ENCODE peak calls at places on chromosome 20, in nine cellular contexts. One of them, this sample, is unnamed.

GRCh38 chr20:33387177-33387576 is 14.1 kb downstream of the CDK5RAP1 start:
- DNase-seq in Kasumi-1: no peak
- DNase-seq in foreskin fibroblast: no peak
- DNase-seq in NAMALWA: no peak
- DNase-seq in non-pigmented ciliary epithelial cell: no peak
- DNase-seq in HCT116: no peak
- DNase-seq in H4: peak; percentile 52
- DNase-seq in GM13976: no peak
- DNase-seq in GM18507: no peak
- DNase-seq in this sample: no peak

GRCh38 chr20:50992733-50993457 is 30.0 kb downstream of the KCNG1 start:
- DNase-seq in Kasumi-1: peak; percentile 37
- DNase-seq in foreskin fibroblast: no peak
- DNase-seq in NAMALWA: peak; percentile 99
- DNase-seq in non-pigmented ciliary epithelial cell: peak; percentile 48
- DNase-seq in HCT116: peak; percentile 93
- DNase-seq in H4: peak; percentile 96
- DNase-seq in GM13976: peak; percentile 65
- DNase-seq in GM18507: peak; percentile 46
- DNase-seq in this sample: peak; percentile 30

GRCh38 chr20:2879148-2879547 is 5.9 kb downstream of the PTPRA start:
- DNase-seq in Kasumi-1: no peak
- DNase-seq in foreskin fibroblast: peak; percentile 87
- DNase-seq in NAMALWA: no peak
- DNase-seq in non-pigmented ciliary epithelial cell: peak; percentile 60
- DNase-seq in HCT116: no peak
- DNase-seq in H4: no peak
- DNase-seq in GM13976: no peak
- DNase-seq in GM18507: no peak
- DNase-seq in this sample: no peak

GRCh38 chr20:617934-618690 is 8.0 kb upstream of the TCF15 start:
- DNase-seq in Kasumi-1: no peak
- DNase-seq in foreskin fibroblast: no peak
- DNase-seq in NAMALWA: no peak
- DNase-seq in non-pigmented ciliary epithelial cell: no peak
- DNase-seq in HCT116: no peak
- DNase-seq in H4: no peak
- DNase-seq in GM13976: no peak
- DNase-seq in GM18507: no peak
- DNase-seq in this sample: no peak

GRCh38 chr20:46552460-46553420 is 2.3 kb upstream of the OCSTAMP start:
- DNase-seq in Kasumi-1: peak; percentile 74
- DNase-seq in foreskin fibroblast: no peak
- DNase-seq in NAMALWA: no peak
- DNase-seq in non-pigmented ciliary epithelial cell: no peak
- DNase-seq in HCT116: no peak
- DNase-seq in H4: no peak
- DNase-seq in GM13976: peak; percentile 74
- DNase-seq in GM18507: peak; percentile 46
- DNase-seq in this sample: no peak

GRCh38 chr20:46810442-46811327 is 84.0 kb upstream of the EYA2 start:
- DNase-seq in Kasumi-1: no peak
- DNase-seq in foreskin fibroblast: no peak
- DNase-seq in NAMALWA: no peak
- DNase-seq in non-pigmented ciliary epithelial cell: no peak
- DNase-seq in HCT116: no peak
- DNase-seq in H4: no peak
- DNase-seq in GM13976: no peak
- DNase-seq in GM18507: no peak
- DNase-seq in this sample: no peak

GRCh38 chr20:41336711-41337492 is 3.7 kb upstream of the LPIN3 start:
- DNase-seq in Kasumi-1: no peak
- DNase-seq in foreskin fibroblast: no peak
- DNase-seq in NAMALWA: no peak
- DNase-seq in non-pigmented ciliary epithelial cell: no peak
- DNase-seq in HCT116: no peak
- DNase-seq in H4: no peak
- DNase-seq in GM13976: no peak
- DNase-seq in GM18507: no peak
- DNase-seq in this sample: no peak

GRCh38 chr20:22389836-22390542 is 194.4 kb downstream of the FOXA2 start:
- DNase-seq in Kasumi-1: no peak
- DNase-seq in foreskin fibroblast: no peak
- DNase-seq in NAMALWA: no peak
- DNase-seq in non-pigmented ciliary epithelial cell: no peak
- DNase-seq in HCT116: peak; percentile 94
- DNase-seq in H4: peak; percentile 86
- DNase-seq in GM13976: no peak
- DNase-seq in GM18507: no peak
- DNase-seq in this sample: no peak

GRCh38 chr20:57476073-57476526 is 48.8 kb downstream of the CTCFL start:
- DNase-seq in Kasumi-1: peak; percentile 64
- DNase-seq in foreskin fibroblast: no peak
- DNase-seq in NAMALWA: peak; percentile 75
- DNase-seq in non-pigmented ciliary epithelial cell: no peak
- DNase-seq in HCT116: no peak
- DNase-seq in H4: no peak
- DNase-seq in GM13976: peak; percentile 51
- DNase-seq in GM18507: no peak
- DNase-seq in this sample: no peak

GRCh38 chr20:8428988-8429387 is 296.9 kb downstream of the PLCB1 start:
- DNase-seq in Kasumi-1: no peak
- DNase-seq in foreskin fibroblast: no peak
- DNase-seq in NAMALWA: no peak
- DNase-seq in non-pigmented ciliary epithelial cell: no peak
- DNase-seq in HCT116: no peak
- DNase-seq in H4: no peak
- DNase-seq in GM13976: no peak
- DNase-seq in GM18507: no peak
- DNase-seq in this sample: no peak

GRCh38 chr20:50464026-50464724 is 46.0 kb upstream of the PTPN1 start:
- DNase-seq in Kasumi-1: peak; percentile 65
- DNase-seq in foreskin fibroblast: peak; percentile 28
- DNase-seq in NAMALWA: peak; percentile 76
- DNase-seq in non-pigmented ciliary epithelial cell: no peak
- DNase-seq in HCT116: no peak
- DNase-seq in H4: no peak
- DNase-seq in GM13976: peak; percentile 70
- DNase-seq in GM18507: peak; percentile 29
- DNase-seq in this sample: peak; percentile 50

GRCh38 chr20:3315110-3315509 is 76.1 kb upstream of the SLC4A11 start:
- DNase-seq in Kasumi-1: no peak
- DNase-seq in foreskin fibroblast: no peak
- DNase-seq in NAMALWA: no peak
- DNase-seq in non-pigmented ciliary epithelial cell: no peak
- DNase-seq in HCT116: no peak
- DNase-seq in H4: no peak
- DNase-seq in GM13976: no peak
- DNase-seq in GM18507: no peak
- DNase-seq in this sample: no peak

GRCh38 chr20:52490715-52491430 is 299.3 kb upstream of the ZFP64 start:
- DNase-seq in Kasumi-1: no peak
- DNase-seq in foreskin fibroblast: peak; percentile 4
- DNase-seq in NAMALWA: no peak
- DNase-seq in non-pigmented ciliary epithelial cell: peak; percentile 70
- DNase-seq in HCT116: no peak
- DNase-seq in H4: peak; percentile 94
- DNase-seq in GM13976: no peak
- DNase-seq in GM18507: no peak
- DNase-seq in this sample: no peak

GRCh38 chr20:53576586-53577318 is 16.9 kb downstream of the ZNF217 start:
- DNase-seq in Kasumi-1: no peak
- DNase-seq in foreskin fibroblast: no peak
- DNase-seq in NAMALWA: no peak
- DNase-seq in non-pigmented ciliary epithelial cell: no peak
- DNase-seq in HCT116: no peak
- DNase-seq in H4: no peak
- DNase-seq in GM13976: no peak
- DNase-seq in GM18507: no peak
- DNase-seq in this sample: no peak

GRCh38 chr20:8523684-8524083 is 391.6 kb downstream of the PLCB1 start:
- DNase-seq in Kasumi-1: peak; percentile 10
- DNase-seq in foreskin fibroblast: no peak
- DNase-seq in NAMALWA: no peak
- DNase-seq in non-pigmented ciliary epithelial cell: no peak
- DNase-seq in HCT116: no peak
- DNase-seq in H4: no peak
- DNase-seq in GM13976: no peak
- DNase-seq in GM18507: no peak
- DNase-seq in this sample: no peak

GRCh38 chr20:9374480-9374879 is 139.9 kb upstream of the LAMP5 start:
- DNase-seq in Kasumi-1: no peak
- DNase-seq in foreskin fibroblast: no peak
- DNase-seq in NAMALWA: no peak
- DNase-seq in non-pigmented ciliary epithelial cell: no peak
- DNase-seq in HCT116: no peak
- DNase-seq in H4: peak; percentile 34
- DNase-seq in GM13976: no peak
- DNase-seq in GM18507: no peak
- DNase-seq in this sample: no peak

GRCh38 chr20:50216543-50217206 is 26.0 kb downstream of the CEBPB start:
- DNase-seq in Kasumi-1: no peak
- DNase-seq in foreskin fibroblast: no peak
- DNase-seq in NAMALWA: no peak
- DNase-seq in non-pigmented ciliary epithelial cell: no peak
- DNase-seq in HCT116: no peak
- DNase-seq in H4: no peak
- DNase-seq in GM13976: no peak
- DNase-seq in GM18507: no peak
- DNase-seq in this sample: no peak

GRCh38 chr20:64191002-64191401 is 26.8 kb downstream of the MYT1 start:
- DNase-seq in Kasumi-1: no peak
- DNase-seq in foreskin fibroblast: no peak
- DNase-seq in NAMALWA: no peak
- DNase-seq in non-pigmented ciliary epithelial cell: no peak
- DNase-seq in HCT116: no peak
- DNase-seq in H4: no peak
- DNase-seq in GM13976: no peak
- DNase-seq in GM18507: no peak
- DNase-seq in this sample: no peak

GRCh38 chr20:21027569-21027968 is 78.6 kb downstream of the LINC00237 start:
- DNase-seq in Kasumi-1: peak; percentile 9
- DNase-seq in foreskin fibroblast: no peak
- DNase-seq in NAMALWA: peak; percentile 18
- DNase-seq in non-pigmented ciliary epithelial cell: no peak
- DNase-seq in HCT116: peak; percentile 54
- DNase-seq in H4: peak; percentile 71
- DNase-seq in GM13976: no peak
- DNase-seq in GM18507: no peak
- DNase-seq in this sample: no peak

This sample was measured in CD4-positive, CD25-positive, alpha-beta regulatory T cell.